ENCODE peak calls at places on chromosomes 12 and 14, in eight cellular contexts. W, J, L, K, U, A, G and Z are unnamed samples.

GRCh38 chr12:50390284-50390683 is 6.1 kb downstream of the FAM186A start:
- DNase-seq in W (no peak), J (peak), L (peak), K (no peak), U (peak), A (no peak), G (no peak), Z (no peak)

GRCh38 chr12:66011731-66012130 is 118.8 kb downstream of the LLPH start:
- DNase-seq in W (no peak), J (peak), L (no peak), K (no peak), U (no peak), A (no peak), G (no peak), Z (no peak)

GRCh38 chr14:105859717-105860614 is 333.6 kb downstream of the TMEM121 start:
- DNase-seq in W (no peak), J (no peak), L (no peak), K (peak), U (no peak), A (no peak), G (no peak), Z (no peak)

GRCh38 chr12:3436496-3437060 is 54.4 kb upstream of the PRMT8 start:
- DNase-seq in W (no peak), J (no peak), L (no peak), K (no peak), U (no peak), A (no peak), G (no peak), Z (no peak)

GRCh38 chr12:42590324-42590934 is 883 bp upstream of the PRICKLE1 start:
- DNase-seq in W (no peak), J (peak), L (no peak), K (peak), U (no peak), A (peak), G (no peak), Z (no peak)

GRCh38 chr14:78022059-78022458 is 148.1 kb upstream of the NRXN3 start:
- DNase-seq in W (no peak), J (peak), L (no peak), K (peak), U (peak), A (peak), G (no peak), Z (peak)

GRCh38 chr14:90788031-90788430 is 28.2 kb downstream of the TTC7B start:
- DNase-seq in W (no peak), J (no peak), L (no peak), K (no peak), U (no peak), A (no peak), G (no peak), Z (no peak)

GRCh38 chr12:627863-628805 is 35.1 kb downstream of the NINJ2 start:
- DNase-seq in W (no peak), J (no peak), L (no peak), K (no peak), U (no peak), A (no peak), G (no peak), Z (no peak)

GRCh38 chr12:89789862-89790261 is 81.2 kb upstream of the ATP2B1 start:
- DNase-seq in W (no peak), J (no peak), L (no peak), K (peak), U (no peak), A (peak), G (no peak), Z (no peak)

GRCh38 chr12:32651151-32651955 is 27.7 kb upstream of the DNM1L start:
- DNase-seq in W (no peak), J (no peak), L (no peak), K (no peak), U (no peak), A (no peak), G (no peak), Z (no peak)

GRCh38 chr12:55679691-55680090 is 28.0 kb downstream of the ITGA7 start:
- DNase-seq in W (no peak), J (no peak), L (no peak), K (no peak), U (no peak), A (no peak), G (no peak), Z (no peak)

GRCh38 chr14:104696671-104697316 is 7.4 kb downstream of the INF2 start:
- DNase-seq in W (no peak), J (no peak), L (no peak), K (no peak), U (no peak), A (no peak), G (no peak), Z (peak)

GRCh38 chr12:119868992-119869391 is 8.1 kb downstream of the CIT start:
- DNase-seq in W (no peak), J (no peak), L (no peak), K (no peak), U (peak), A (no peak), G (no peak), Z (peak)

GRCh38 chr12:93325855-93326254 is 51.9 kb upstream of the NUDT4 start:
- DNase-seq in W (no peak), J (peak), L (no peak), K (no peak), U (peak), A (no peak), G (no peak), Z (no peak)

GRCh38 chr14:21268612-21269251 is 510 bp downstream of the HNRNPC start:
- DNase-seq in W (no peak), J (no peak), L (peak), K (peak), U (no peak), A (no peak), G (no peak), Z (peak)

GRCh38 chr12:89345830-89346740 is 6.2 kb downstream of the DUSP6 start:
- DNase-seq in W (no peak), J (no peak), L (no peak), K (peak), U (peak), A (peak), G (peak), Z (no peak)

GRCh38 chr12:2084553-2085296 is 31.9 kb downstream of the CACNA1C start:
- DNase-seq in W (no peak), J (peak), L (no peak), K (no peak), U (no peak), A (no peak), G (no peak), Z (peak)

GRCh38 chr12:46460682-46461215 is 88.2 kb upstream of the SLC38A2 start:
- DNase-seq in W (no peak), J (no peak), L (no peak), K (no peak), U (no peak), A (no peak), G (no peak), Z (no peak)

GRCh38 chr12:19227190-19227879 is 97.8 kb downstream of the PLEKHA5 start:
- DNase-seq in W (no peak), J (no peak), L (no peak), K (no peak), U (no peak), A (no peak), G (no peak), Z (no peak)

GRCh38 chr12:95548056-95548538 is 3.2 kb downstream of the USP44 start:
- DNase-seq in W (no peak), J (peak), L (no peak), K (no peak), U (no peak), A (peak), G (no peak), Z (no peak)

GRCh38 chr12:45893240-45893639 is 97.1 kb downstream of the SCAF11 start:
- DNase-seq in W (no peak), J (no peak), L (no peak), K (no peak), U (peak), A (no peak), G (no peak), Z (no peak)

GRCh38 chr14:85156319-85156718 is 373.6 kb upstream of the FLRT2 start:
- DNase-seq in W (no peak), J (no peak), L (no peak), K (no peak), U (no peak), A (no peak), G (no peak), Z (no peak)

GRCh38 chr14:32087173-32087861 is 10.2 kb downstream of the ARHGAP5 start:
- DNase-seq in W (no peak), J (peak), L (peak), K (no peak), U (no peak), A (no peak), G (no peak), Z (no peak)

GRCh38 chr14:49615776-49616175 is 4.7 kb downstream of the RPL36AL start:
- DNase-seq in W (no peak), J (no peak), L (no peak), K (no peak), U (no peak), A (no peak), G (no peak), Z (no peak)

GRCh38 chr12:30706476-30706875 is 10.8 kb upstream of the IPO8 start:
- DNase-seq in W (no peak), J (no peak), L (no peak), K (no peak), U (no peak), A (no peak), G (no peak), Z (no peak)

GRCh38 chr14:75306917-75307699 is 28.5 kb downstream of the FOS start:
- DNase-seq in W (no peak), J (no peak), L (no peak), K (peak), U (no peak), A (peak), G (no peak), Z (peak)

GRCh38 chr14:93084866-93085857 is 30.6 kb downstream of the ITPK1 start:
- DNase-seq in W (no peak), J (no peak), L (no peak), K (no peak), U (no peak), A (no peak), G (no peak), Z (no peak)

GRCh38 chr14:77654001-77654431 is 37.6 kb upstream of the SPTLC2 start:
- DNase-seq in W (no peak), J (no peak), L (no peak), K (no peak), U (no peak), A (no peak), G (no peak), Z (no peak)

GRCh38 chr12:238736-239398 is 23.8 kb downstream of the SLC6A13 start:
- DNase-seq in W (no peak), J (no peak), L (no peak), K (no peak), U (no peak), A (no peak), G (no peak), Z (no peak)

GRCh38 chr12:115583591-115583990 is 693.9 kb downstream of the MED13L start:
- DNase-seq in W (no peak), J (no peak), L (no peak), K (no peak), U (no peak), A (no peak), G (no peak), Z (no peak)